ENCODE peak calls at places on chromosomes 5 and 9, in seven cellular contexts. I, R, M, W, D, K and G are unnamed samples.

GRCh38 chr9:135776893-135777622 is 75.1 kb downstream of the KCNT1 start:
- DNase-seq in M (no peak), D (no peak), I (no peak), K (no peak), W (no peak), R (no peak), G (no peak)

GRCh38 chr5:982377-983237 is 26.0 kb upstream of the NKD2 start:
- DNase-seq in K (no peak), R (peak), M (no peak), W (no peak), I (no peak), D (no peak), G (no peak)

GRCh38 chr9:89137548-89138462 is 40.8 kb downstream of the SHC3 start:
- DNase-seq in M (peak), D (no peak), R (peak), K (peak), I (peak), W (peak), G (peak)

GRCh38 chr9:38081356-38082108 is 12.5 kb upstream of the SHB start:
- DNase-seq in R (no peak), M (no peak), W (no peak), D (no peak), K (no peak), I (no peak), G (no peak)

GRCh38 chr5:1648806-1649205 is 125.0 kb upstream of the LPCAT1 start:
- DNase-seq in R (no peak), D (no peak), M (no peak), W (peak), K (no peak), I (no peak), G (peak)

GRCh38 chr5:181037365-181037861 is 2.7 kb upstream of the BTNL9 start:
- DNase-seq in K (no peak), W (no peak), M (no peak), I (no peak), R (no peak), D (no peak), G (no peak)

GRCh38 chr5:11719888-11720481 is 184.3 kb downstream of the CTNND2 start:
- DNase-seq in K (peak), D (no peak), I (no peak), W (no peak), R (no peak), M (peak), G (no peak)

GRCh38 chr9:110189559-110190311 is 18.2 kb downstream of the C9orf152 start:
- DNase-seq in M (no peak), D (no peak), W (no peak), I (no peak), R (no peak), K (no peak), G (no peak)

GRCh38 chr9:2679011-2679410 is 38.3 kb upstream of the KCNV2 start:
- DNase-seq in R (no peak), M (no peak), D (no peak), W (no peak), K (no peak), I (no peak), G (no peak)

GRCh38 chr9:135015565-135015964 is 71.9 kb upstream of the OLFM1 start:
- DNase-seq in K (no peak), M (no peak), D (no peak), R (no peak), I (no peak), W (no peak), G (no peak)

GRCh38 chr5:160520609-160521391 is 99.1 kb downstream of the PTTG1 start:
- DNase-seq in D (no peak), R (no peak), W (no peak), I (no peak), K (no peak), M (no peak), G (no peak)

GRCh38 chr5:7897014-7897600 is 28.2 kb downstream of the MTRR start:
- DNase-seq in K (peak), R (peak), W (peak), D (no peak), M (no peak), I (peak), G (peak)

GRCh38 chr9:105643795-105644194 is 18.5 kb upstream of the TAL2 start:
- DNase-seq in R (no peak), K (no peak), D (no peak), M (no peak), W (no peak), I (no peak), G (no peak)

GRCh38 chr5:96253140-96253539 is 179.9 kb downstream of the PCSK1 start:
- DNase-seq in R (no peak), M (no peak), K (no peak), W (no peak), D (no peak), I (no peak), G (no peak)

GRCh38 chr9:19946446-19947109 is 157.7 kb upstream of the SLC24A2 start:
- DNase-seq in K (peak), R (no peak), W (no peak), D (no peak), I (peak), M (no peak), G (no peak)

GRCh38 chr9:18385676-18386075 is 88.3 kb upstream of the ADAMTSL1 start:
- DNase-seq in D (no peak), K (no peak), W (no peak), R (no peak), I (peak), M (no peak), G (no peak)

GRCh38 chr9:18390393-18390792 is 83.6 kb upstream of the ADAMTSL1 start:
- DNase-seq in D (no peak), K (no peak), R (no peak), M (no peak), I (peak), W (peak), G (peak)

GRCh38 chr9:18382243-18382642 is 91.7 kb upstream of the ADAMTSL1 start:
- DNase-seq in D (no peak), M (no peak), K (no peak), I (no peak), W (peak), R (no peak), G (no peak)

GRCh38 chr9:18384066-18384465 is 89.9 kb upstream of the ADAMTSL1 start:
- DNase-seq in W (no peak), K (no peak), I (peak), M (no peak), D (no peak), R (no peak), G (no peak)

DNA sequence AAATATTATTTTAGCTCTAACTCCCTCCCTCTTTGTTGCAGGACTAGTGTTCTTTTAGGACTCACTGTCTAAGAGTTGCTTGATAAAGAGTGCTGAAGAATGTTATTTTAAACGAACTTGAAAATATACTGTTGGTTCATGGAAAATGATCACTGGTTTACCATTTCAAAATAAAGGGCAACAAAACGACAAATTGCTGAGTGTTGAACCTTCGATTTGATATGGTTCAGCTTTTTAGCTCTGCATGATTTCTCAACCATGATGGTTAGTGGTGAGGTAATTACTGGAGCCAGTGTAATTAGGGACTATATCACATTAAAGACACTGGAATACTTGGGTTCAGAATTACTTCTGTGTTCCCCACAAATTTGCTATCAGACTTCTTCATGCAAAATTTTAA is 87.9 kb upstream of the ADAMTSL1 start:
- DNase-seq in D (no peak), I (no peak), K (no peak), M (no peak), R (no peak), W (no peak), G (no peak)
- H3K4me3 ChIP-seq in D (no peak), I (no peak), K (no peak), M (no peak), R (no peak), W (no peak), G (no peak)

GRCh38 chr5:168291281-168291960 is at the start of gene WWC1:
- DNase-seq in K (no peak), I (peak), D (peak), M (no peak), W (peak), R (peak), G (no peak)
- TF ChIP-seq CTCF in K (no peak), I (peak), D (peak), M (peak), W (peak), R (peak), G (peak)

DNA sequence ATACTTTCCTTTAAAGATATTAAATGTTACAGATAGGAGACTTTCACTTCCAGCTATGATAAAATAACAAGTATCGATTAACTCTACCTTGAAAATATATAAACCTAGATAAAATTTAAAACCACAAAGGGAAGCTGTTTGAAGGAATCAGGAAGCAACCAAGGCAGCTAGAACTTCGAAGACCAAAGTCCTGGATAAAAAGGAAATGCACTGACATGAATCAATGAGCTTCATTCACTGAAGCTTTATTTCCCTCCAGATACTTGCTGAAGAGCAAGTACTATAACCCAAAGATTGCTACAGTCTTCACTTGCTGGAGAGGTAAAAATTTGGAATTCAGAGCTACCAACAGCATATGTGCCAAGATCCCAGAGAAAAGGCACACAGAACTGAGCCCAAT is 144.1 kb downstream of the PIK3R1 start:
- DNase-seq in R (no peak), I (no peak), W (no peak), M (no peak), D (no peak), K (no peak), G (no peak)
- H3K4me3 ChIP-seq in R (no peak), I (no peak), W (no peak), M (no peak), D (no peak), K (no peak), G (no peak)

GRCh38 chr5:136638084-136638483 is 272.7 kb upstream of the TRPC7 start:
- DNase-seq in W (no peak), D (no peak), R (no peak), I (no peak), M (no peak), K (no peak), G (no peak)
- TF ChIP-seq CTCF in W (no peak), D (no peak), R (no peak), I (peak), M (no peak), K (no peak), G (no peak)